ENCODE peak calls at places on chromosomes 13 and 19, in six cellular contexts. P, K, G, V, C and I are unnamed samples.

GRCh38 chr19:43913383-43913782 is 21.7 kb downstream of the ZNF45 start:
- DNase-seq in P (no peak), K (no peak), G (no peak), V (no peak), C (no peak), I (no peak)

GRCh38 chr19:44891016-44891882 is at the start of gene TOMM40:
- DNase-seq in P (peak; percentile 99), K (no peak), G (peak; percentile 100), V (no peak), C (peak; percentile 100), I (peak; percentile 100)

GRCh38 chr19:54633401-54633800 is 3.1 kb downstream of the LILRB1 start:
- DNase-seq in P (no peak), K (no peak), G (no peak), V (no peak), C (no peak), I (no peak)

GRCh38 chr13:93637852-93638251 is 411.2 kb downstream of the GPC6 start:
- DNase-seq in P (no peak), K (no peak), G (no peak), V (no peak), C (no peak), I (no peak)

GRCh38 chr19:46618670-46619231 is 6.1 kb downstream of the PTGIR start:
- DNase-seq in P (no peak), K (no peak), G (peak; percentile 37), V (peak; percentile 62), C (no peak), I (peak; percentile 69)

GRCh38 chr13:92896842-92897241 is 329.8 kb upstream of the GPC6 start:
- DNase-seq in P (no peak), K (no peak), G (peak; percentile 21), V (no peak), C (peak; percentile 49), I (peak; percentile 0)

GRCh38 chr19:1243768-1244692 is 2.5 kb downstream of the ATP5F1D start:
- DNase-seq in P (no peak), K (peak; percentile 95), G (peak; percentile 77), V (peak; percentile 88), C (peak; percentile 88), I (peak; percentile 87)

GRCh38 chr13:104286566-104287290 is 1220.5 kb upstream of the SLC10A2 start:
- DNase-seq in P (no peak), K (no peak), G (no peak), V (no peak), C (no peak), I (no peak)

GRCh38 chr19:8615813-8616596 is 5.5 kb upstream of the ADAMTS10 start:
- DNase-seq in P (no peak), K (peak; percentile 88), G (peak; percentile 55), V (no peak), C (peak; percentile 60), I (peak; percentile 41)

GRCh38 chr13:23354520-23354919 is 79.0 kb downstream of the SACS start:
- DNase-seq in P (no peak), K (no peak), G (no peak), V (no peak), C (no peak), I (no peak)

GRCh38 chr19:58108546-58108817 is 10.5 kb upstream of the ZSCAN18 start:
- DNase-seq in P (no peak), K (no peak), G (no peak), V (no peak), C (no peak), I (no peak)

GRCh38 chr19:58107778-58108545 is 9.9 kb upstream of the ZSCAN18 start:
- DNase-seq in P (no peak), K (no peak), G (no peak), V (no peak), C (no peak), I (no peak)
- H3K27ac ChIP-seq in P (no peak overlapping the region), K (no peak overlapping the region), G (no peak overlapping the region), V (no peak overlapping the region), C (no peak overlapping the region), I (no peak overlapping the region)

DNA sequence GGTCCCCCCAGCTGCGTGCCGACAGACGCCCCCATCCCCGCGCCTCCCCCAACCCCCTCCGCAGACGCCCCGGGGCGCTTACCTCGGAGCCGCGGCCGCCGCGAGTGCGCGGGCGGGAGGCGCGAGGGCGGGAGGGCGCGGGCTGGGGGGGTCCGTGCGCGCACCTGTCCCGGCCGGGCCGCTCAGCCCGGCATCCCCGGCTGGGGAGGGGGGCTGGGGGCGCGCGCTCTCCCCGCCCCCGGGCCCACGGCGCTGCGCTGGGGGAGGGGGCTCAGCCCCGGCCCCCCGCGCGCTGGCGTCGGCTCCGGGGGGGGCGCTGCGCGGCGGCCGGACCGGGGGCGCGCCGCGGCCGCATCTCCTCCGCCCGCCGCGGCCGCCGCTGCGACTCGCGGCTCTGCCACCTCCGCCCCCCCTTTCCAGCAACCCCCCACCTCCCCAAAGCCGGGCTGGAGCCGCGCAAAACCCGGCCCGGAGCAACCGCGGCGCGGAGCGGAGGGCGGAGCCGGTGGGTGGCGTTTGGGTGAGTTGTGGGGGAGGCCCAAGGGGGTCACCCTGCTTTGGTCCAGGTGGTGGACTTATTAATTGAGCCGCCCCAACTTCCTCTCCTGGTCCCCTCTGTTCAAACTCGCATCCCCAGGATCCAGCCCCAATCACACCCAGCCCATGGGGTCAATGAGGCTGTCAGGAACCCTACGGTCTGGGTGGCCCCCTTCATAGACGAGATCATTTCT is 22.1 kb upstream of the SEMA6B start:
- DNase-seq in P (no peak), K (no peak), G (no peak), V (no peak), C (peak; percentile 80), I (no peak)
- H3K27me3 ChIP-seq in P (peaks cover 46% of the 10 kb centered on the region), K (no peaks in the 10 kb centered on the region), G (peaks cover 56% of the 10 kb centered on the region), V (peaks cover 70% of the 10 kb centered on the region), C (no peaks in the 10 kb centered on the region), I (peaks cover 19% of the 10 kb centered on the region)

GRCh38 chr13:50519866-50520265 is 323.6 kb downstream of the DLEU7 start:
- DNase-seq in P (no peak), K (no peak), G (no peak), V (no peak), C (no peak), I (no peak)
- H3K4me1 ChIP-seq in P (no peaks in the 10 kb centered on the region), K (no peaks in the 10 kb centered on the region), G (peaks cover 13% of the 10 kb centered on the region), V (no peaks in the 10 kb centered on the region), C (peaks cover 6% of the 10 kb centered on the region), I (no peaks in the 10 kb centered on the region)

DNA sequence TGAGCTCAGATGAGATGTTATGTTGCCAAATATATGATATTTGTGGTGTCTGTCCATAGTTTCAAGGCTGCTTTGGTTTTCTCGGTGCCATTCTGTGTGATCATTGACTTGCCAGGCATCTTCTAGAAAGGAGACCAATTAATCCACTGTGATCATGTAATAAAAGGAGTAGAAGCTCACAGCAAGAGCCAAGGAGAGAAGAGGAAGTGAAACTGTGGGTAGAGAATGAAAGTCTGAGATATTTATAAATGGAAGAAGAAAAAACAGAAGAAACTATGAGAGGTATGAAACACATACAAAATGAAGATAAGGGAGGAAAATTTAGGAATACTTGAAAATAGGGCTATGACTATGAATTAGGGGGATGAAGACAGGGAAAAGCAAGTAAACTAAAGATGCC is 11.1 kb upstream of the ZNF613 start:
- DNase-seq in P (no peak), K (no peak), G (no peak), V (no peak), C (no peak), I (no peak)
- H3K27ac ChIP-seq in P (no peak overlapping the region), K (no peak overlapping the region), G (no peak overlapping the region), V (no peak overlapping the region), C (no peak overlapping the region), I (no peak overlapping the region)

GRCh38 chr19:13007292-13008045 is 12.2 kb downstream of the NFIX start:
- DNase-seq in P (no peak), K (peak; percentile 90), G (no peak), V (peak; percentile 88), C (no peak), I (no peak)

GRCh38 chr19:13005253-13005652 is 10.0 kb downstream of the NFIX start:
- DNase-seq in P (no peak), K (no peak), G (no peak), V (no peak), C (no peak), I (no peak)

GRCh38 chr19:13004273-13004672 is 9.0 kb downstream of the NFIX start:
- DNase-seq in P (no peak), K (no peak), G (no peak), V (no peak), C (no peak), I (no peak)

GRCh38 chr19:13006431-13007281 is 11.4 kb downstream of the NFIX start:
- DNase-seq in P (no peak), K (no peak), G (no peak), V (no peak), C (no peak), I (no peak)

GRCh38 chr19:13005861-13006370 is 10.6 kb downstream of the NFIX start:
- DNase-seq in P (no peak), K (no peak), G (no peak), V (no peak), C (no peak), I (no peak)
- H3K27me3 ChIP-seq in P (no peaks in the 10 kb centered on the region), K (no peaks in the 10 kb centered on the region), G (no peaks in the 10 kb centered on the region), V (no peaks in the 10 kb centered on the region), C (peaks cover 100% of the 10 kb centered on the region), I (no peaks in the 10 kb centered on the region)

DNA sequence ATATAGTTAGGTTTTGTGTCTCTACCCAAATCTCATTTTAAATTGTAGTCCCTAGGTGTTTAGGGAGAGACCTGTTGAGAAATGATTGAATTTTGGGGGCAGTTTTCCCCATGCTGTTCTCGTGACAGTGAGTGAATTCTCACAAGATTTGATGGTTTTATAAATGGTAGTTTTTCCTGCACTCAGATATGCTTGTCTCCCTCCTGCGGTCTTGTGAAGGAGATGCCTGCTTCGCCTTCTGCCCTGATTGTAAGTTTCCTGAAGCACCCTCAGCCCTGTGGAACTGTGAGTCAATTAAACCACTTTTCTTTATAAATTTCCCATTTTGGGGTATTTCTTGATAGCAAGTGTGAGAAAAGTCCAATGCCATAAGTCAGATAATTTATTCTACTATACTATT is 1977.5 kb upstream of the PCDH20 start:
- DNase-seq in P (no peak), K (no peak), G (peak; percentile 3), V (no peak), C (no peak), I (no peak)
- H3K4me1 ChIP-seq in P (no peaks in the 10 kb centered on the region), K (no peaks in the 10 kb centered on the region), G (no peaks in the 10 kb centered on the region), V (no peaks in the 10 kb centered on the region), C (no peaks in the 10 kb centered on the region), I (no peaks in the 10 kb centered on the region)

GRCh38 chr13:51956717-51957116 is 54.5 kb downstream of the ATP7B start:
- DNase-seq in P (no peak), K (no peak), G (no peak), V (no peak), C (no peak), I (no peak)

GRCh38 chr13:51955841-51956603 is 55.2 kb downstream of the ATP7B start:
- DNase-seq in P (no peak), K (no peak), G (no peak), V (no peak), C (no peak), I (no peak)

GRCh38 chr13:51959773-51960172 is 51.5 kb downstream of the ATP7B start:
- DNase-seq in P (no peak), K (no peak), G (no peak), V (no peak), C (no peak), I (no peak)

GRCh38 chr13:51958217-51958547 is 53.1 kb downstream of the ATP7B start:
- DNase-seq in P (no peak), K (no peak), G (no peak), V (peak; percentile 24), C (no peak), I (no peak)

GRCh38 chr13:51957377-51958216 is 53.7 kb downstream of the ATP7B start:
- DNase-seq in P (no peak), K (no peak), G (no peak), V (no peak), C (no peak), I (no peak)
- H3K27ac ChIP-seq in P (no peak overlapping the region), K (no peak overlapping the region), G (no peak overlapping the region), V (no peak overlapping the region), C (no peak overlapping the region), I (no peak overlapping the region)

GRCh38 chr13:35470671-35471465 is 5.6 kb downstream of the MAB21L1 start:
- DNase-seq in P (no peak), K (peak; percentile 83), G (peak; percentile 2), V (no peak), C (peak; percentile 68), I (no peak)
- H3K27me3 ChIP-seq in P (peaks cover 3% of the 10 kb centered on the region), K (no peaks in the 10 kb centered on the region), G (peaks cover 37% of the 10 kb centered on the region), V (peaks cover 7% of the 10 kb centered on the region), C (peaks cover 79% of the 10 kb centered on the region), I (peaks cover 16% of the 10 kb centered on the region)